ENCODE peak calls at places on chromosomes 4 and X, in five cellular contexts. B, H, C, G and U are unnamed samples.

GRCh38 chr4:48375651-48376291 is 34.4 kb downstream of the SLAIN2 start:
- DNase-seq in B (peak; percentile 1), H (peak; percentile 94), C (no peak), G (peak; percentile 63), U (no peak)

GRCh38 chr4:37892641-37893040 is 1.8 kb downstream of the TBC1D1 start:
- DNase-seq in B (no peak), H (no peak), C (no peak), G (no peak), U (no peak)

GRCh38 chr4:124555959-124556358 is 156.6 kb downstream of the ANKRD50 start:
- DNase-seq in B (no peak), H (no peak), C (no peak), G (no peak), U (no peak)

GRCh38 chr4:139530833-139531427 is 25.1 kb downstream of the SETD7 start:
- DNase-seq in B (peak; percentile 13), H (peak; percentile 54), C (peak; percentile 82), G (peak; percentile 41), U (peak; percentile 45)

GRCh38 chrX:119759333-119759766 is 962 bp downstream of the SOWAHD start:
- DNase-seq in B (no peak), H (no peak), C (no peak), G (no peak), U (no peak)

GRCh38 chrX:48165246-48165645 is 31.3 kb downstream of the SSX5 start:
- DNase-seq in B (no peak), H (no peak), C (no peak), G (no peak), U (no peak)

GRCh38 chr4:122803788-122804208 is 22.8 kb upstream of the FGF2 start:
- DNase-seq in B (no peak), H (no peak), C (peak; percentile 38), G (peak; percentile 68), U (no peak)

GRCh38 chr4:147042046-147042445 is 96.4 kb upstream of the TTC29 start:
- DNase-seq in B (no peak), H (no peak), C (no peak), G (no peak), U (no peak)

GRCh38 chr4:7766086-7766485 is 173.6 kb downstream of the AFAP1 start:
- DNase-seq in B (no peak), H (no peak), C (no peak), G (no peak), U (no peak)

GRCh38 chr4:179624768-179625181 is 2182.5 kb upstream of the AGA start:
- DNase-seq in B (no peak), H (peak; percentile 7), C (no peak), G (no peak), U (no peak)

GRCh38 chr4:783133-783541 is 42.8 kb downstream of the CPLX1 start:
- DNase-seq in B (no peak), H (no peak), C (no peak), G (no peak), U (no peak)

GRCh38 chr4:10180927-10181744 is 64.5 kb upstream of the WDR1 start:
- DNase-seq in B (no peak), H (peak; percentile 48), C (no peak), G (peak; percentile 96), U (no peak)

GRCh38 chr4:164931551-164932324 is 45.7 kb downstream of the TRIM61 start:
- DNase-seq in B (no peak), H (peak; percentile 11), C (no peak), G (no peak), U (no peak)

GRCh38 chrX:5142644-5143043 is 1086.0 kb downstream of the NLGN4X start:
- DNase-seq in B (no peak), H (no peak), C (no peak), G (no peak), U (no peak)

GRCh38 chr4:8305851-8306361 is 36.4 kb downstream of the HTRA3 start:
- DNase-seq in B (no peak), H (no peak), C (no peak), G (no peak), U (no peak)

GRCh38 chrX:153488231-153488914 is 6.4 kb upstream of the BGN start:
- DNase-seq in B (no peak), H (peak; percentile 65), C (peak; percentile 52), G (peak; percentile 58), U (no peak)

GRCh38 chrX:65587616-65588526 is 53.3 kb upstream of the LAS1L start:
- DNase-seq in B (no peak), H (peak; percentile 89), C (no peak), G (peak; percentile 80), U (no peak)

GRCh38 chrX:133661962-133662839 is 246.9 kb upstream of the GPC4 start:
- DNase-seq in B (no peak), H (peak; percentile 76), C (no peak), G (peak; percentile 70), U (no peak)

GRCh38 chr4:31081375-31081774 is 361.2 kb downstream of the PCDH7 start:
- DNase-seq in B (no peak), H (peak; percentile 42), C (no peak), G (peak; percentile 94), U (no peak)

GRCh38 chr4:124904723-124905390 is 192.3 kb upstream of the ANKRD50 start:
- DNase-seq in B (no peak), H (no peak), C (no peak), G (no peak), U (no peak)

GRCh38 chrX:77442728-77443127 is 4.5 kb upstream of the FGF16 start:
- DNase-seq in B (peak; percentile 59), H (peak; percentile 86), C (no peak), G (peak; percentile 90), U (no peak)

GRCh38 chrX:117771384-117771783 is 345.2 kb downstream of the KLHL13 start:
- DNase-seq in B (no peak), H (no peak), C (no peak), G (no peak), U (no peak)

GRCh38 chrX:120310861-120311631 is at the start of gene TMEM255A:
- DNase-seq in B (no peak), H (peak; percentile 25), C (no peak), G (no peak), U (no peak)

GRCh38 chr4:93469560-93469959 is 359.0 kb upstream of the ATOH1 start:
- DNase-seq in B (no peak), H (no peak), C (no peak), G (no peak), U (no peak)

GRCh38 chr4:71063711-71064110 is 70.3 kb downstream of the DCK start:
- DNase-seq in B (no peak), H (no peak), C (no peak), G (no peak), U (no peak)

DNA sequence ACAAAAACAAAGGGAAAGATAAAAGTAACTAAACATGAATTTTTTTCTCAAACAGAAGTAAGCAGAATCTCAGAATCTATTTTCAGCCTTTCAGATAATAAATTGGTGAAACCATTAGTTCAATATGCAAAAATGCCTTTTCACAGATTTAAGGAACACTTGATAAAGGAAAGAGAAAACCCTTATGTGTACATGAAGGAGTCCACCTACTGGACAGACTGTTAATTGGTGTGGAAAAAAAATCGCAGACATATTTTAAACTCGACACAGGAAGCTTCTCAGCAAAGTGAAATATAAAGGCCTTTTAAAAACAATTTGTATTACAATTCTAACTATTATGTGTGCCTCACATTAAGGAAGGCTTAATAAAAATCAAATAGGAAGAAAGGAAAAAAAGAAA is 22.3 kb downstream of the COX7B2 start:
- DNase-seq in B (no peak), H (peak; percentile 3), C (no peak), G (peak; percentile 13), U (no peak)
- TF ChIP-seq CTCF in B (no peak), H (peak; percentile 5), C (no peak), G (peak; percentile 39), U (peak; percentile 58)

DNA sequence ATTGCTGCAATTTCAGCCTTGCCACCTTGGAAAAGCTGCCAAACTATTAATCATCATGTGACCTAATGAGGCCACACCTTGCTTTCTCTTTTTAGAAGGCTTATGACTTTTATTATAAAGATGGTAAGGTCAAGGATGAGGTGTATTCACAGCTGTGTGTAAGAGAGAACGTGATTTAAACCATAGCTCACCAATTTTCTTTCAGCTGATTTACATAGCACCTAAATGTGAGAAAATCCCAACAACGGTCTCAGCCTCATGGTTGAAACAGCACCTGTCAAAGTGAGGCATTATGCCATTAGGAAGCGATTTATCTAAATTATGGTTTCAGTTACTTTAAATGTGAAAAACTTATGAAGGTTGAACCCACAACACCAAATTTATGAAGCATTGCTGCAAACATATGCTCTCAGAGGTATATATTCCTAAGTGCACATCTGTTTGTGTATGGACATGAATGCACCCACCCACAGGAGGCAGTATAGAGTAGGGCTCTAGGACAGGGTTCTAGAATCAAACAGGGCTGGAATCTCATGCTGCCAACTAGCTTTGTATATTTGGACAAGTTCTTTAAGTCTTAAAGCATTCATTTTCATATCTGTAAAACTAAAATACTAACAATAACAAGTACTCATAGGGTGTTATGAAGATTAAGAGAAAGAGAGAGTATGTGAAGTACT is 40.7 kb downstream of the ANXA3 start:
- DNase-seq in B (no peak), H (no peak), C (peak; percentile 53), G (no peak), U (no peak)
- TF ChIP-seq CTCF in B (no peak), H (peak; percentile 12), C (peak; percentile 61), G (peak; percentile 33), U (peak; percentile 40)

GRCh38 chr4:84916233-84916632 is 50.3 kb downstream of the WDFY3 start:
- DNase-seq in B (no peak), H (no peak), C (no peak), G (no peak), U (no peak)

GRCh38 chr4:84914686-84915395 is 51.6 kb downstream of the WDFY3 start:
- DNase-seq in B (no peak), H (no peak), C (no peak), G (peak; percentile 23), U (no peak)

GRCh38 chr4:84917087-84917821 is 49.2 kb downstream of the WDFY3 start:
- DNase-seq in B (no peak), H (no peak), C (no peak), G (peak; percentile 25), U (no peak)

GRCh38 chr4:84913176-84913575 is 53.3 kb downstream of the WDFY3 start:
- DNase-seq in B (no peak), H (peak; percentile 57), C (no peak), G (no peak), U (no peak)

DNA sequence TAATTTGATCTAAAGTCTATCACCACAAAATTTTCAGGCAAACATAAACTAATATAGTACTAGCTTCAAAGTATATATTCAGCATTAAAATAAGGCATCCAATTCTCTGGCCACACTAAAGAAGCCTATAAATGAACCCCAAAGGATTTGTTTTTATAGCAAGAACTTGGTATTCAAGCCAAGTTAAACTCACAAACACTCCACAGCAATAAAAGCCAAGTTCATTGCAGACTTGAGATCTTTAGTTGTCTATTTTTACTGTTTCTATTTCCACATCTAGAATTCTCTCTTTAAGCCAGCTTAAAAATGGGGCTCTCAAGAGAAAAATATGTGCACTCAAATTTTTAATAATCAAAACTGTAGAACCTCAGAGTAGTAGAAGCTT is 51.1 kb downstream of the WDFY3 start:
- DNase-seq in B (no peak), H (peak; percentile 10), C (no peak), G (peak; percentile 26), U (no peak)
- TF ChIP-seq CTCF in B (no peak), H (no peak), C (no peak), G (no peak), U (no peak)

GRCh38 chr4:54843946-54844345 is 186.2 kb downstream of the KIT start:
- DNase-seq in B (no peak), H (no peak), C (no peak), G (no peak), U (no peak)

GRCh38 chr4:54843106-54843505 is 185.3 kb downstream of the KIT start:
- DNase-seq in B (no peak), H (no peak), C (no peak), G (no peak), U (no peak)

GRCh38 chr4:54840430-54840829 is 182.7 kb downstream of the KIT start:
- DNase-seq in B (no peak), H (no peak), C (no peak), G (peak; percentile 2), U (no peak)

GRCh38 chr4:54842226-54843055 is 184.7 kb downstream of the KIT start:
- DNase-seq in B (no peak), H (no peak), C (no peak), G (no peak), U (no peak)

GRCh38 chr4:54840992-54841768 is 183.4 kb downstream of the KIT start:
- DNase-seq in B (no peak), H (peak; percentile 67), C (no peak), G (peak; percentile 11), U (no peak)
- TF ChIP-seq CTCF in B (no peak), H (peak; percentile 40), C (no peak), G (no peak), U (no peak)